ENCODE peak calls at places on chromosomes 3 and 15, in six cellular contexts. Q, M, L, R, O and S are unnamed samples.

GRCh38 chr3:79761441-79761840 is 6.4 kb downstream of the ROBO1 start:
- DNase-seq in Q (peak), M (no peak), L (no peak), R (no peak), O (no peak), S (no peak)

GRCh38 chr3:127754411-127755304 is 67.7 kb downstream of the MGLL start:
- DNase-seq in Q (no peak), M (peak), L (no peak), R (no peak), O (no peak), S (no peak)

GRCh38 chr3:107920538-107920937 is 170.3 kb downstream of the CD47 start:
- DNase-seq in Q (no peak), M (no peak), L (no peak), R (no peak), O (no peak), S (no peak)

GRCh38 chr3:111729087-111729846 is 129.8 kb upstream of the PHLDB2 start:
- DNase-seq in Q (peak), M (no peak), L (no peak), R (no peak), O (peak), S (peak)

GRCh38 chr3:118682916-118683315 is 351.7 kb downstream of the IGSF11 start:
- DNase-seq in Q (no peak), M (no peak), L (no peak), R (no peak), O (no peak), S (no peak)

GRCh38 chr3:115022835-115023398 is 124.2 kb downstream of the ZBTB20 start:
- DNase-seq in Q (no peak), M (no peak), L (no peak), R (no peak), O (no peak), S (no peak)

GRCh38 chr15:86300371-86301106 is 220.9 kb downstream of the AGBL1 start:
- DNase-seq in Q (no peak), M (no peak), L (no peak), R (no peak), O (no peak), S (peak)

GRCh38 chr3:142724682-142725351 is 983 bp downstream of the TRPC1 start:
- DNase-seq in Q (peak), M (no peak), L (no peak), R (peak), O (peak), S (peak)

GRCh38 chr3:168878655-168879054 is 782.9 kb upstream of the GOLIM4 start:
- DNase-seq in Q (peak), M (no peak), L (no peak), R (no peak), O (no peak), S (no peak)

GRCh38 chr3:184977796-184978195 is 165.8 kb downstream of the VPS8 start:
- DNase-seq in Q (no peak), M (no peak), L (no peak), R (no peak), O (no peak), S (no peak)

GRCh38 chr3:156620260-156620659 is 54.1 kb upstream of the TIPARP start:
- DNase-seq in Q (peak), M (no peak), L (no peak), R (no peak), O (no peak), S (no peak)

GRCh38 chr3:137012097-137012501 is 54.3 kb downstream of the IL20RB start:
- DNase-seq in Q (peak), M (no peak), L (no peak), R (no peak), O (no peak), S (peak)